ENCODE peak calls at places on chromosome 16, in four cellular contexts. J is neuronal stem cell, K is heart right ventricle, H is esophagus muscularis mucosa. Q is an unnamed sample.

GRCh38 chr16:4293822-4294457 is 21.1 kb upstream of the TFAP4 start:
- DNase-seq in J (no peak), K (peak; percentile 52), H (no peak), Q (peak; percentile 58)

GRCh38 chr16:80527297-80527696 is 13.5 kb upstream of the DYNLRB2 start:
- DNase-seq in J (peak; percentile 11), K (no peak), H (no peak), Q (peak; percentile 71)

GRCh38 chr16:68972720-68973119 is 129.4 kb downstream of the TANGO6 start:
- DNase-seq in J (no peak), K (peak; percentile 8), H (no peak), Q (peak; percentile 59)

GRCh38 chr16:33877-34707 is 19.3 kb downstream of the POLR3K start:
- DNase-seq in J (no peak), K (no peak), H (no peak), Q (no peak)

GRCh38 chr16:55301385-55302008 is 22.5 kb upstream of the IRX6 start:
- DNase-seq in J (no peak), K (no peak), H (peak; percentile 53), Q (no peak)

GRCh38 chr16:4110065-4110464 is 6.2 kb downstream of the ADCY9 start:
- DNase-seq in J (no peak), K (no peak), H (no peak), Q (no peak)

GRCh38 chr16:28596840-28597691 is at the start of gene SULT1A2:
- DNase-seq in J (no peak), K (no peak), H (no peak), Q (no peak)

GRCh38 chr16:66695474-66695934 is 1.0 kb downstream of the CMTM4 start:
- DNase-seq in J (no peak), K (no peak), H (no peak), Q (no peak)

GRCh38 chr16:80433617-80434016 is 107.2 kb upstream of the DYNLRB2 start:
- DNase-seq in J (no peak), K (no peak), H (no peak), Q (no peak)

GRCh38 chr16:57653936-57654335 is 14.2 kb upstream of the ADGRG3 start:
- DNase-seq in J (no peak), K (no peak), H (no peak), Q (no peak)

GRCh38 chr16:10981697-10982216 is 37.4 kb downstream of the CLEC16A start:
- DNase-seq in J (no peak), K (no peak), H (no peak), Q (no peak)

GRCh38 chr16:23435500-23435899 is 17.5 kb downstream of the COG7 start:
- DNase-seq in J (peak; percentile 61), K (peak; percentile 28), H (no peak), Q (peak; percentile 65)

GRCh38 chr16:10070591-10070990 is 111.6 kb downstream of the GRIN2A start:
- DNase-seq in J (no peak), K (no peak), H (no peak), Q (no peak)

GRCh38 chr16:59527206-59527997 is 793.3 kb upstream of the GOT2 start:
- DNase-seq in J (no peak), K (no peak), H (no peak), Q (no peak)

GRCh38 chr16:19607610-19608280 is 52.2 kb downstream of the VPS35L start:
- DNase-seq in J (no peak), K (no peak), H (no peak), Q (no peak)

GRCh38 chr16:12706628-12707027 is 97.1 kb downstream of the CPPED1 start:
- DNase-seq in J (no peak), K (no peak), H (no peak), Q (no peak)

GRCh38 chr16:51922476-51922875 is 624.5 kb downstream of the TOX3 start:
- DNase-seq in J (no peak), K (no peak), H (peak; percentile 10), Q (no peak)

GRCh38 chr16:51919736-51920135 is 627.2 kb downstream of the TOX3 start:
- DNase-seq in J (no peak), K (no peak), H (peak; percentile 66), Q (no peak)

GRCh38 chr16:51924744-51925143 is 622.2 kb downstream of the TOX3 start:
- DNase-seq in J (no peak), K (no peak), H (no peak), Q (no peak)
- H3K36me3 ChIP-seq in J (no peaks in the 10 kb centered on the region), K (no peaks in the 10 kb centered on the region), H (no peaks in the 10 kb centered on the region), Q (no peaks in the 10 kb centered on the region)

GRCh38 chr16:86502856-86503748 is 7.2 kb upstream of the FOXF1 start:
- DNase-seq in J (no peak), K (no peak), H (no peak), Q (no peak)

GRCh38 chr16:86499889-86500707 is 10.2 kb upstream of the FOXF1 start:
- DNase-seq in J (no peak), K (no peak), H (no peak), Q (no peak)

GRCh38 chr16:86500708-86501510 is 9.4 kb upstream of the FOXF1 start:
- DNase-seq in J (no peak), K (no peak), H (no peak), Q (no peak)

GRCh38 chr16:86503830-86504229 is 6.5 kb upstream of the FOXF1 start:
- DNase-seq in J (no peak), K (no peak), H (no peak), Q (no peak)

GRCh38 chr16:86501989-86502855 is 8.1 kb upstream of the FOXF1 start:
- DNase-seq in J (no peak), K (no peak), H (no peak), Q (no peak)
- H3K4me3 ChIP-seq in J (no peak overlapping the region), K (no peak overlapping the region), H (peak overlapping the region; percentile 91), Q (no peak overlapping the region)

DNA sequence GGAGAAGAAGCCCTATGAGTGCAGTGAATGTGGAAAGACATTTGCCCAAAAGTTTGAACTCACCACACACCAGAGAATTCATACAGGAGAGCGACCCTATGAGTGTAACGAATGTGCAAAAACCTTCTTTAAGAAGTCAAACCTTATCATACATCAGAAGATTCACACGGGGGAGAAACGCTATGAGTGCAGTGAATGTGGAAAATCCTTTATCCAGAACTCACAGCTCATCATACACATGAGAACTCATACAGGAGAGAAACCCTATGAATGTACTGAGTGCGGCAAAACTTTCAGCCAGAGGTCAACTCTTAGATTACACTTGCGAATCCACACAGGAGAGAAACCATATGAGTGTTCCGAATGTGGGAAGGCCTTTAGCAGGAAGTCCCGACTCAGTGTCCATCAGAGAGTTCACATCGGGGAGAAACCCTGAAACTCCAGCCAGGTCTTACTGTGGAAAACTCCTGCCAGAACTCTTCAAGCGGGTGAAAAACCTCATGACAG is 21.6 kb downstream of the ZFP1 start:
- DNase-seq in J (no peak), K (no peak), H (no peak), Q (no peak)
- H3K9me3 ChIP-seq in J (peaks cover 97% of the 10 kb centered on the region), K (peaks cover 21% of the 10 kb centered on the region), H (no peaks in the 10 kb centered on the region), Q (no peaks in the 10 kb centered on the region)

DNA sequence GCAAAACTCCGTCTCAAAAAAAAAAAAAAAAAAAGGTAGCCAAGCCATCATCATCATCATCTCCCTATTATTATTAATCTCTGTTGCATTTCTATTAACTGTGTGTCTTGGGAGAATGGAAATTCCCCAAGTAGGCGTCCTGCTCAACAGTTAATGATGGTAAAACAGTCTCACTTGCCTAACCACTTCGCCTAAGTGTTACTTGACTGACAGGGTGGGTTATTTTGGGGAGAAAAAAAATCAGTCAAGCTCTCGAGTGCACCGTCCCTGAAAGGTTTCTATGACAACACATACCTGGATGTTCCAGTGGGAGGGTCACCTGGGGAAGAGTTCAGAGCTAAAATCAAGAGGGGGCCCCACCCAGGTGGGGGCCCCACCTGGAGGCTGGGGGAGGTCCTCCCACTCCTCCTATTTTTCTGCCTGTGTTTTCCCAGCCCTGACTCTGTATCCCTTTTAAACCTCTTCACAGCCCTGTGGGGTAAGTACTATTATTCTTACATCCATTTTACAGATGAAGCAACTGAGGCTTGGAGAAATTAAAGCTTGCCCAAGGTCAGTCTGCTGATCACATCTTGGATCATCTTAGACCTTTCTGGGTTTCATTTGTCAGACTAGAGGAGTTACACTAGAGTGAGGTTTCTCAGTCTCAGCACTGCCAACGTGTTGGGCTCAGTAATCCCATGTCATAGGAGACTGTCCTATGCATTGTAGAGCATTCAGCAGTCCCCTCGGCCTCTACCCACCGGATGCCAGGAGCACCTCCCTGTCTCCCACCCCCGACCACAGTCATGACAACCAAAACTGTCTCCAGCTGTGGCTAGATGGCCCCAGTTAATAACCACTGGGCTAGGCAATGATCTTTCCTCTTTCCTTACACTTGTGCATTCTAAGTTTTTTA is 11.0 kb upstream of the ABAT start:
- DNase-seq in J (no peak), K (no peak), H (no peak), Q (no peak)
- H3K36me3 ChIP-seq in J (no peaks in the 10 kb centered on the region), K (peaks cover 31% of the 10 kb centered on the region), H (peaks cover 24% of the 10 kb centered on the region), Q (no peaks in the 10 kb centered on the region)

GRCh38 chr16:49849037-49849436 is 6.9 kb downstream of the ZNF423 start:
- DNase-seq in J (no peak), K (no peak), H (no peak), Q (no peak)
- H3K4me3 ChIP-seq in J (no peak overlapping the region), K (no peak overlapping the region), H (no peak overlapping the region), Q (no peak overlapping the region)